ENCODE peak calls at places on chromosomes 6 and 20, in eight cellular contexts. N is CD4-positive, alpha-beta memory T cell; B is naive thymus-derived CD8-positive, alpha-beta T cell; M is neuronal stem cell; E is fibroblast of lung; A is left cardiac atrium; C is mesothelial cell of epicardium; L is stromal cell of bone marrow. Z is an unnamed sample.

GRCh38 chr6:132161283-132161682 is 210.1 kb upstream of the CCN2 start:
- DNase-seq in N (no peak), B (no peak), M (peak), E (peak), A (no peak), C (no peak), L (peak), Z (peak)

GRCh38 chr6:156729248-156729647 is 47.9 kb upstream of the ARID1B start:
- DNase-seq in N (no peak), B (no peak), M (no peak), E (peak), A (no peak), C (no peak), L (no peak), Z (no peak)

GRCh38 chr6:40936810-40937209 is 102.2 kb downstream of the UNC5CL start:
- DNase-seq in N (no peak), B (no peak), M (no peak), E (peak), A (no peak), C (no peak), L (peak), Z (no peak)

GRCh38 chr20:44038681-44039123 is 124.0 kb downstream of the TOX2 start:
- DNase-seq in N (no peak), B (no peak), M (no peak), E (no peak), A (no peak), C (no peak), L (no peak), Z (no peak)

GRCh38 chr6:11953641-11954040 is 58.5 kb upstream of the HIVEP1 start:
- DNase-seq in N (no peak), B (no peak), M (no peak), E (peak), A (no peak), C (no peak), L (no peak), Z (no peak)

GRCh38 chr6:116392158-116393032 is 21.6 kb downstream of the DSE start:
- DNase-seq in N (peak), B (no peak), M (no peak), E (peak), A (no peak), C (no peak), L (no peak), Z (no peak)

GRCh38 chr6:56370591-56371198 is 123.3 kb upstream of the COL21A1 start:
- DNase-seq in N (no peak), B (no peak), M (no peak), E (peak), A (peak), C (no peak), L (peak), Z (no peak)

GRCh38 chr6:166462461-166463135 is 79.9 kb upstream of the MPC1 start:
- DNase-seq in N (no peak), B (peak), M (no peak), E (no peak), A (no peak), C (no peak), L (no peak), Z (no peak)

GRCh38 chr6:165218816-165219215 is 90.6 kb downstream of the C6orf118 start:
- DNase-seq in N (no peak), B (no peak), M (no peak), E (peak), A (no peak), C (no peak), L (peak), Z (no peak)

GRCh38 chr20:37201827-37202162 is 22.4 kb upstream of the MROH8 start:
- DNase-seq in N (no peak), B (no peak), M (no peak), E (no peak), A (no peak), C (no peak), L (no peak), Z (no peak)